ENCODE peak calls at places on chromosomes 1 and 21, in five cellular contexts. A, L, E, B and T are unnamed samples.

GRCh38 chr1:210587547-210587946 is 258.8 kb downstream of the HHAT start:
- DNase-seq in E (no peak), A (no peak), B (no peak), L (no peak), T (peak; percentile 8)

GRCh38 chr21:14890141-14890540 is 174.7 kb downstream of the NRIP1 start:
- DNase-seq in A (no peak), E (no peak), L (no peak), B (no peak), T (no peak)

GRCh38 chr1:182229907-182230522 is 161.6 kb downstream of the GLUL start:
- DNase-seq in A (no peak), E (no peak), B (no peak), L (no peak), T (peak; percentile 54)

GRCh38 chr1:201652180-201652579 is 113.3 kb downstream of the NAV1 start:
- DNase-seq in B (no peak), E (no peak), A (no peak), L (no peak), T (no peak)

GRCh38 chr1:96992871-96993270 is 271.3 kb downstream of the PTBP2 start:
- DNase-seq in B (no peak), E (no peak), A (no peak), L (no peak), T (peak; percentile 35)

GRCh38 chr1:185813401-185813979 is 79.3 kb downstream of the HMCN1 start:
- DNase-seq in A (peak; percentile 7), B (peak; percentile 22), E (no peak), L (no peak), T (peak; percentile 79)

GRCh38 chr1:48051466-48052126 is 54.4 kb upstream of the TRABD2B start:
- DNase-seq in L (no peak), B (no peak), E (no peak), A (no peak), T (peak; percentile 28)

GRCh38 chr21:30340714-30341573 is 3.5 kb upstream of the KRTAP27-1 start:
- DNase-seq in B (peak; percentile 18), A (no peak), E (no peak), L (peak; percentile 35), T (peak; percentile 47)

GRCh38 chr1:94541175-94542087 is at the start of gene F3:
- DNase-seq in L (peak; percentile 95), E (peak; percentile 86), A (no peak), B (peak; percentile 84), T (peak; percentile 91)

GRCh38 chr1:27979151-27979858 is 19.5 kb downstream of the XKR8 start:
- DNase-seq in L (no peak), E (no peak), A (no peak), B (no peak), T (peak; percentile 81)

GRCh38 chr1:191284175-191284574 is 806.5 kb upstream of the BRINP3 start:
- DNase-seq in L (no peak), E (no peak), B (no peak), A (no peak), T (no peak)

GRCh38 chr21:37849703-37850102 is 66.6 kb downstream of the KCNJ6 start:
- DNase-seq in A (no peak), B (no peak), E (no peak), L (no peak), T (no peak)

GRCh38 chr1:19643602-19644419 is at the start of gene NBL1:
- DNase-seq in E (peak; percentile 57), L (no peak), A (no peak), B (no peak), T (peak; percentile 48)

GRCh38 chr1:239308701-239309333 is 77.6 kb upstream of the CHRM3 start:
- DNase-seq in L (no peak), E (no peak), B (no peak), A (no peak), T (peak; percentile 1)

GRCh38 chr1:110875216-110875731 is 2.3 kb downstream of the CD53 start:
- DNase-seq in L (no peak), A (no peak), B (no peak), E (no peak), T (no peak)

GRCh38 chr21:26845066-26845749 is at the start of gene ADAMTS1:
- DNase-seq in L (peak; percentile 82), E (peak; percentile 91), A (no peak), B (peak; percentile 83), T (peak; percentile 88)

GRCh38 chr1:151976868-151977267 is 16.8 kb downstream of the S100A10 start:
- DNase-seq in E (no peak), A (no peak), B (no peak), L (no peak), T (peak; percentile 68)

GRCh38 chr1:227542153-227543120 is 20.9 kb upstream of the ZNF678 start:
- DNase-seq in L (peak; percentile 90), B (peak; percentile 59), E (peak; percentile 54), A (peak; percentile 19), T (peak; percentile 69)

GRCh38 chr1:86018311-86018923 is 138.2 kb downstream of the COL24A1 start:
- DNase-seq in L (no peak), B (no peak), A (no peak), E (no peak), T (peak; percentile 26)

GRCh38 chr1:17167783-17168479 is 37.0 kb upstream of the PADI1 start:
- DNase-seq in A (no peak), L (peak; percentile 61), E (no peak), B (no peak), T (peak; percentile 82)

GRCh38 chr1:58249729-58250586 is 296.6 kb downstream of the OMA1 start:
- DNase-seq in E (no peak), B (no peak), L (no peak), A (no peak), T (peak; percentile 19)

GRCh38 chr1:181541458-181541857 is 58.1 kb downstream of the CACNA1E start:
- DNase-seq in A (peak; percentile 70), L (no peak), B (no peak), E (no peak), T (no peak)

GRCh38 chr1:145994391-145995120 is 1.8 kb downstream of the TXNIP start:
- DNase-seq in L (peak; percentile 47), B (no peak), E (no peak), A (no peak), T (peak; percentile 52)

GRCh38 chr1:195466639-195467038 is 1141.6 kb downstream of the KCNT2 start:
- DNase-seq in L (no peak), A (no peak), B (no peak), E (no peak), T (no peak)

GRCh38 chr1:160291248-160292220 is 6.6 kb upstream of the PEX19 start:
- DNase-seq in L (peak; percentile 63), A (peak; percentile 64), B (peak; percentile 56), E (peak; percentile 23), T (peak; percentile 76)

GRCh38 chr21:31204801-31205200 is 139.3 kb downstream of the TIAM1 start:
- DNase-seq in E (no peak), B (no peak), L (no peak), A (no peak), T (no peak)

GRCh38 chr1:15627343-15627988 is 10.2 kb downstream of the DDI2 start:
- DNase-seq in E (no peak), A (no peak), B (no peak), L (no peak), T (peak; percentile 31)

GRCh38 chr1:23530089-23530749 is 814 bp downstream of the E2F2 start:
- DNase-seq in B (no peak), A (no peak), E (no peak), L (no peak), T (no peak)

GRCh38 chr1:10530281-10530740 is 55.6 kb downstream of the PEX14 start:
- DNase-seq in A (no peak), B (no peak), E (peak; percentile 17), L (peak; percentile 69), T (no peak)
- TF ChIP-seq CTCF in A (no peak), B (no peak), E (peak; percentile 45), L (peak; percentile 79), T (no peak)

GRCh38 chr1:31765041-31765467 is 914 bp upstream of the ADGRB2 start:
- DNase-seq in B (no peak), E (no peak), L (no peak), A (no peak), T (peak; percentile 34)
- H3K4me3 ChIP-seq in B (no peak overlapping the region), E (no peak overlapping the region), L (no peak overlapping the region), A (no peak overlapping the region), T (no peak overlapping the region)

GRCh38 chr1:46333300-46334029 is 7.1 kb upstream of the NSUN4 start:
- DNase-seq in B (no peak), E (no peak), L (peak; percentile 26), A (no peak), T (peak; percentile 46)
- TF ChIP-seq CTCF in B (no peak), E (no peak), L (peak; percentile 51), A (no peak), T (peak; percentile 33)

DNA sequence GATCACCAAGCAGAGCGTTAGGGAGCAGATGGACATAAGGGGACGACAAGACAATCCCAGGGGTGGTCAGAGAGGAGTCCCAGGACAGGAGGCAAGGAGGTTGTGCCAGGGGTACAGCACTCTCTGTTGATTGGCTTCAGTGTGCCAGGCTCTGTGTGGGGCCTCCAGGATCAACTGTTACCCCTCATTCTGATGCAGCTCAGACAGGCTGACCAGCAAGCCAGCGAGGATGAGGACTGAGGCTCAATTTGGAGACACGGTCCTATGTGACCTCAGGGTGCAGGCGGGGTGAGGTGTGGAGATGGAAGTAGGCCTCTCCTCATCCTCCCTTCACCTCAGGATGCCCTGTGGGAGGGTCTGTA is 4.0 kb downstream of the HYI start:
- DNase-seq in E (no peak), A (no peak), L (peak; percentile 13), B (no peak), T (no peak)
- H3K4me3 ChIP-seq in E (no peak overlapping the region), A (no peak overlapping the region), L (no peak overlapping the region), B (no peak overlapping the region), T (no peak overlapping the region)

GRCh38 chr1:180168786-180169640 is 14.3 kb downstream of the QSOX1 start:
- DNase-seq in A (no peak), E (no peak), B (no peak), L (no peak), T (peak; percentile 42)
- TF ChIP-seq CTCF in A (peak; percentile 74), E (no peak), B (no peak), L (peak; percentile 40), T (peak; percentile 67)

DNA sequence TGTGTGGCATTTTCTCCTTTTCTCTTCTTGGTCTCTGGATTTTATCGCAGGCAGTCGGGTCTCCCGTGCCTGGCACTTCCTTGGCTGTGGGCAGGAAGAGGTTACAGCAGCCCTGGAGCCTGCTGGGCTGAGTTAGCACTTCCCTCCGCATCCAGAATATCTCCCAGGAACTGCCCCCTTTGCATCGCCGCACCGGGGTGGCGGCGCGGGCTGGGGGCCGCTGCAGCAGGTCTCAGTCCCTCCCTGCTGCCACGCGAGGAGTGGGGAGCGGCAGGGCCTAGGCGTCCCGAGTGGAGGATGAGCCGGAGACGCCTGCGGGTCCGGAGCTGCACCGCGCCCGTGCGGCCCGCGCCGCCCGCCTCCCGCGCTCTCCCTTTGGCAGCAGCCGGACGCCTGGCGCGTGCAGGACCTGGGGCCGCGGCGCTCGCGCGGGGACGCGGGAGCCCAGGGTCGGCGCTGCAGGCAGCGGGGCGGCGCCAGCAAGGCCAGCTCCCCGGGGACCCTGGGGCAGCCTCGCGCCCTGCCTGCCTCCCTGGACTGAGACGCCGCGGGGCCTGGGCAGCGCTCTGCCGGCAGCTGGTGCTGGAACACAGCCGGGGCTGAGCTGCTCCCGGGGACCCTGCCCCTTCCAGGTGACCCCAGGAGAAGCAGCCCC is 192.8 kb downstream of the PRDM2 start:
- DNase-seq in B (no peak), L (no peak), E (no peak), A (no peak), T (no peak)
- H3K4me3 ChIP-seq in B (peak overlapping the region; percentile 41), L (no peak overlapping the region), E (peak overlapping the region; percentile 48), A (no peak overlapping the region), T (peak overlapping the region; percentile 41)

GRCh38 chr1:6409053-6409452 is 10.7 kb downstream of the HES2 start:
- DNase-seq in E (no peak), L (no peak), B (no peak), A (no peak), T (no peak)
- TF ChIP-seq CTCF in E (no peak), L (no peak), B (no peak), A (no peak), T (no peak)